ENCODE peak calls at places on chromosomes 7 and 10, in five cellular contexts. T is fibroblast of lung, Y is cardiac muscle cell, V is stomach, E is endothelial cell of umbilical vein. D is an unnamed sample.

GRCh38 chr7:29748286-29749099 is 57.8 kb upstream of the WIPF3 start:
- DNase-seq in T (peak; percentile 65), Y (peak; percentile 72), V (no peak), E (peak; percentile 44), D (no peak)

GRCh38 chr10:47206449-47207279 is 93.3 kb upstream of the GDF10 start:
- DNase-seq in T (no peak), Y (peak; percentile 18), V (no peak), E (no peak), D (peak; percentile 11)

GRCh38 chr7:27134392-27134791 is 3.8 kb upstream of the HOXA4 start:
- DNase-seq in T (peak; percentile 98), Y (peak; percentile 41), V (no peak), E (peak; percentile 90), D (no peak)

GRCh38 chr7:78828317-78828716 is 625.1 kb downstream of the MAGI2 start:
- DNase-seq in T (peak; percentile 47), Y (no peak), V (no peak), E (no peak), D (no peak)

GRCh38 chr7:115015619-115016018 is 93.7 kb downstream of the MDFIC start:
- DNase-seq in T (peak; percentile 89), Y (peak; percentile 58), V (no peak), E (no peak), D (no peak)

GRCh38 chr10:123086281-123086680 is 49.5 kb upstream of the HMX3 start:
- DNase-seq in T (no peak), Y (no peak), V (no peak), E (no peak), D (no peak)

GRCh38 chr10:52368725-52369124 is 54.6 kb downstream of the DKK1 start:
- DNase-seq in T (no peak), Y (no peak), V (no peak), E (no peak), D (no peak)

GRCh38 chr7:16357921-16358320 is 63.4 kb downstream of the CRPPA start:
- DNase-seq in T (no peak), Y (no peak), V (peak; percentile 75), E (no peak), D (no peak)

GRCh38 chr7:135943266-135943889 is 33.8 kb downstream of the MTPN start:
- DNase-seq in T (no peak), Y (peak; percentile 62), V (no peak), E (peak; percentile 76), D (no peak)
- H3K4me3 ChIP-seq in T (no peak overlapping the region), Y (no peak overlapping the region), V (no peak overlapping the region), E (no peak overlapping the region), D (no peak overlapping the region)

GRCh38 chr10:80457554-80458262 is 3.6 kb downstream of the TSPAN14 start:
- DNase-seq in T (no peak), Y (no peak), V (no peak), E (no peak), D (peak; percentile 87)
- H3K27ac ChIP-seq in T (no peak overlapping the region), Y (no peak overlapping the region), V (peak overlapping the region; percentile 85), E (no peak overlapping the region), D (no peak overlapping the region)

GRCh38 chr7:1054438-1055083 is 10.2 kb downstream of the GPR146 start:
- DNase-seq in T (no peak), Y (no peak), V (no peak), E (peak; percentile 37), D (no peak)

GRCh38 chr7:1053816-1054370 is 9.5 kb downstream of the GPR146 start:
- DNase-seq in T (no peak), Y (no peak), V (no peak), E (no peak), D (no peak)

GRCh38 chr7:1055491-1056005 is 11.2 kb downstream of the GPR146 start:
- DNase-seq in T (no peak), Y (no peak), V (no peak), E (no peak), D (no peak)

GRCh38 chr7:1056006-1056784 is 11.8 kb downstream of the GPR146 start:
- DNase-seq in T (no peak), Y (no peak), V (no peak), E (peak; percentile 89), D (no peak)

DNA sequence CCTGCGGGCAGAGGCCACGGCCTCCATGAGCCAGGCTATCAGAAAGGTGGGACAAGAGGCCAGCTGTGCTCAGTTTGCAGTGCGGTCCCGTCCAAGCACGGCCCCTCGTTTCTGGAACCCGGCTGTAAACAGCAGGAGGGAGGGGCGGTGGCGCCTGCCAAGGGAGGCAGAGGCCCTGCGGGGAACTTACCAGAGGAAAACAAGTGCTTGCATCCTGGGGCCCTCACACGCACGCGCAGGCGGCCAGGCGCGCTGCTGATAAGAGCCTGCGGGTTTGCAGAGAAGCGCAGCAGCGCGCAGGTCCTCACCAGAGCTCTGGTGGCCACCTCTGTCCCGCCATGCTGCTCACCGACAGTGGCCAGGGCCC is 10.7 kb downstream of the GPR146 start:
- DNase-seq in T (peak; percentile 73), Y (peak; percentile 78), V (peak; percentile 88), E (peak; percentile 91), D (no peak)
- H3K4me3 ChIP-seq in T (no peak overlapping the region), Y (no peak overlapping the region), V (peak overlapping the region; percentile 31), E (peak overlapping the region; percentile 48), D (no peak overlapping the region)

GRCh38 chr7:77254915-77255314 is 55.3 kb upstream of the FGL2 start:
- DNase-seq in T (no peak), Y (no peak), V (no peak), E (no peak), D (no peak)

GRCh38 chr7:77248154-77248553 is 48.5 kb upstream of the FGL2 start:
- DNase-seq in T (no peak), Y (no peak), V (no peak), E (no peak), D (no peak)

GRCh38 chr7:77253151-77253550 is 53.5 kb upstream of the FGL2 start:
- DNase-seq in T (no peak), Y (no peak), V (no peak), E (no peak), D (no peak)

GRCh38 chr7:77254429-77254828 is 54.8 kb upstream of the FGL2 start:
- DNase-seq in T (peak; percentile 44), Y (no peak), V (no peak), E (no peak), D (no peak)

GRCh38 chr7:77251519-77251819 is 51.9 kb upstream of the FGL2 start:
- DNase-seq in T (no peak), Y (no peak), V (no peak), E (no peak), D (no peak)
- H3K27ac ChIP-seq in T (no peak overlapping the region), Y (no peak overlapping the region), V (no peak overlapping the region), E (no peak overlapping the region), D (no peak overlapping the region)

DNA sequence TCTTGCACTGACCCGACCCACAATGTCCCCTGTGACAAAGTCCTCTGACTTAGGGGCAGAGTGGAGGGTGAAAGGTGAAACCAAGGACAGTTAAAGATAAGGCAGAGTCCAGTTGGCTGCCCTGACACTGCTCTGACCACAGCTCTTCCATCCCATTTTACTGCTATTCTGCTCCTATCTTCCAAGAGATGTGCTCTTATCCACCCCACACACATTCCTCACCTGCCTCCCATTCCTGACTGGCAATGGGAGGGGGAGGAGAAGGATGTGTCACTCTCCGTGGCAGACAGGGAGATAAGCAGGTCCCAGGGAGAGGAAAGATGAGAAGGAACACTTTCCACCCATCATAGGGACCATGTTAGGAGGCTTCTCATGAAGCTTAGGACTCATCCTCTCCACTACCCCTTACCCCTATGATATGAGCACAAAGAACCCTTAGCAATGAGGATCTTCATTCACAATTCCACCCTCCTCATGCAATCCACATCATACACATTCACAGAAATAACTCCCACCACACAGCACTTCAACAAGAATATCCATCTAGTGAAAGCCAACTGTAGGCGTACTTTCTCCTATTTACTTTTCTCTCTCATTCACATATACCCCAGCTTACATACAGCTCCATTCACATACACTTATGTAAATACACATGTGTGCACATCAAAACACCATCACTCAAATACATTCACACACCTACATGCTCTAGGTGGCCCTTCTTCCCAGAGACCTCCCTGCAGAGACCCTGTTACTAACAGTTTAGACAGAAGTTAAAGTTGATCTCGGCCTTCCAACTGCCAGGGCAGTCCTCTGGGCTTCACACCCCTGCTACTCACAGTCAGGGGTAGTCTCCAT is 6.6 kb downstream of the SYNPO2L start:
- DNase-seq in T (no peak), Y (peak; percentile 23), V (no peak), E (no peak), D (peak; percentile 80)
- H3K4me3 ChIP-seq in T (no peak overlapping the region), Y (peak overlapping the region; percentile 15), V (no peak overlapping the region), E (no peak overlapping the region), D (peak overlapping the region; percentile 34)

DNA sequence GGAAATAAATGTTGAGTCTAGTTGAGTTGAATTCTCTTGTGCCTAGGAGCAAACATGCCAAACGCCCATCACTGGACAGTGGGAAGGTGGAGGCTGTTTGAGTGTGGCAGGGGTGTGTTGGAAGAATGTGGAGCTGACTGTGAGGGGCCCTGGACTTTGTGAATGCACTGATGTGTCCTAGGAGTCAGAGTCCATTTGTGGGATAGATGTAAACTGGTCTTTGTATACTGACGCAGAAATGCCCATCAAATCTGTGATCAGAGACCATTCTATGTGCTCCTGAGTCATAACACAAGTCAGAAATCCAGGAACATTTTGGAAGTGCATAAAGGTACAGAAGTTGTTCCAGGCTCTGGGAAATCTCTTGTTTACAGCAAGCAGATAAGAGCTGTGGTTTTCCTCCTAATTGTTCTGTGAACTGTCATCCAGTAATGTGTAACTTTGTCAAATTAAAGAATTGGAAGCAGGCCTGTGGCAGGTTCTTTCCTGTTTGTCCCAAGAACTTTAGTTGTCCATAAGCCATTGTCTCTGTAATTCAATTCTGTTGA is 7.5 kb downstream of the PRXL2A start:
- DNase-seq in T (no peak), Y (peak; percentile 46), V (no peak), E (peak; percentile 55), D (no peak)
- H3K27ac ChIP-seq in T (no peak overlapping the region), Y (peak overlapping the region; percentile 62), V (no peak overlapping the region), E (peak overlapping the region; percentile 93), D (no peak overlapping the region)

GRCh38 chr10:19120381-19120908 is 71.8 kb downstream of the MALRD1 start:
- DNase-seq in T (no peak), Y (no peak), V (no peak), E (no peak), D (no peak)

GRCh38 chr10:19117419-19117818 is 68.8 kb downstream of the MALRD1 start:
- DNase-seq in T (no peak), Y (no peak), V (no peak), E (no peak), D (no peak)

DNA sequence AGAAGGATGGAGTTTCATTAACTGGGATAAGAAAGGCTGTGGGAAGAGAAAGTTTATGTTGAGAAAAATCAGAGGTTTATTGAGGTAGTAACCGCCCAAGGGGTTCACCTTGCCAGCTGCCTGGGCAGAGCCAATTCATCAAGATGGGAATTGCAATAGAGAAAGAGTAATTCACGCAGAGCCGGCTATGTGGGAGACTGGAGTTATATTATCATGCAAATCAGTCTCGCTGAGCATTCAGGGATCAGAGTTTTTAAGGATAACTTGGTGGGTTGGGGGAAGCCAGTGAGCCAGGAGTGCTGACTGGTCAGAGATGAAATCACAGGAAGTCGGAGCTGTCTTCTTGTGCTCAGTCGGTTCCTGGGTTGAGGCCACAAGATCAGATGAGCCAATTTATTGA is 70.6 kb downstream of the MALRD1 start:
- DNase-seq in T (no peak), Y (no peak), V (no peak), E (no peak), D (peak; percentile 65)
- H3K4me3 ChIP-seq in T (no peak overlapping the region), Y (no peak overlapping the region), V (no peak overlapping the region), E (no peak overlapping the region), D (no peak overlapping the region)